ENCODE peak calls at places on chromosomes 7 and 10, in eight cellular contexts. One of them, this sample, is unnamed.

GRCh38 chr7:129351320-129351719 is 82.9 kb upstream of the STRIP2 start:
- DNase-seq in neuronal stem cell: no peak
- DNase-seq in cardiac muscle cell: no peak
- DNase-seq in astrocyte: peak; percentile 29
- DNase-seq in tibial nerve: no peak
- DNase-seq in spleen: no peak
- DNase-seq in naive thymus-derived CD4-positive, alpha-beta T cell: no peak
- DNase-seq in Peyer's patch: no peak
- DNase-seq in this sample: no peak

GRCh38 chr10:76428541-76429330 is 997.3 kb downstream of the LRMDA start:
- DNase-seq in naive thymus-derived CD4-positive, alpha-beta T cell: no peak
- DNase-seq in cardiac muscle cell: no peak
- DNase-seq in spleen: no peak
- DNase-seq in Peyer's patch: no peak
- DNase-seq in astrocyte: peak; percentile 91
- DNase-seq in neuronal stem cell: no peak
- DNase-seq in tibial nerve: no peak
- DNase-seq in this sample: no peak

GRCh38 chr7:154672659-154673415 is 330.1 kb downstream of the PAXIP1 start:
- DNase-seq in cardiac muscle cell: no peak
- DNase-seq in Peyer's patch: no peak
- DNase-seq in naive thymus-derived CD4-positive, alpha-beta T cell: no peak
- DNase-seq in tibial nerve: no peak
- DNase-seq in astrocyte: peak; percentile 55
- DNase-seq in neuronal stem cell: no peak
- DNase-seq in spleen: no peak
- DNase-seq in this sample: no peak

GRCh38 chr7:123820864-123821263 is 24.1 kb upstream of the HYAL4 start:
- DNase-seq in cardiac muscle cell: no peak
- DNase-seq in tibial nerve: no peak
- DNase-seq in neuronal stem cell: no peak
- DNase-seq in naive thymus-derived CD4-positive, alpha-beta T cell: no peak
- DNase-seq in spleen: no peak
- DNase-seq in Peyer's patch: no peak
- DNase-seq in astrocyte: no peak
- DNase-seq in this sample: no peak

GRCh38 chr7:123792547-123792946 is 43.7 kb upstream of the WASL start:
- DNase-seq in astrocyte: no peak
- DNase-seq in Peyer's patch: no peak
- DNase-seq in spleen: no peak
- DNase-seq in cardiac muscle cell: no peak
- DNase-seq in neuronal stem cell: no peak
- DNase-seq in naive thymus-derived CD4-positive, alpha-beta T cell: no peak
- DNase-seq in tibial nerve: no peak
- DNase-seq in this sample: no peak

GRCh38 chr10:23171232-23171876 is 20.8 kb upstream of the PTF1A start:
- DNase-seq in Peyer's patch: no peak
- DNase-seq in astrocyte: peak; percentile 16
- DNase-seq in tibial nerve: no peak
- DNase-seq in neuronal stem cell: no peak
- DNase-seq in cardiac muscle cell: peak; percentile 84
- DNase-seq in naive thymus-derived CD4-positive, alpha-beta T cell: no peak
- DNase-seq in spleen: no peak
- DNase-seq in this sample: no peak

GRCh38 chr10:111077715-111078504 is 1.1 kb downstream of the ADRA2A start:
- DNase-seq in cardiac muscle cell: no peak
- DNase-seq in Peyer's patch: peak; percentile 68
- DNase-seq in tibial nerve: no peak
- DNase-seq in spleen: no peak
- DNase-seq in naive thymus-derived CD4-positive, alpha-beta T cell: no peak
- DNase-seq in astrocyte: no peak
- DNase-seq in neuronal stem cell: no peak
- DNase-seq in this sample: no peak

GRCh38 chr7:8500286-8500685 is 66.9 kb downstream of the NXPH1 start:
- DNase-seq in astrocyte: no peak
- DNase-seq in tibial nerve: no peak
- DNase-seq in spleen: no peak
- DNase-seq in cardiac muscle cell: no peak
- DNase-seq in Peyer's patch: no peak
- DNase-seq in naive thymus-derived CD4-positive, alpha-beta T cell: no peak
- DNase-seq in neuronal stem cell: no peak
- DNase-seq in this sample: no peak

GRCh38 chr10:132386419-132386831 is 10.6 kb upstream of the PWWP2B start:
- DNase-seq in neuronal stem cell: no peak
- DNase-seq in astrocyte: no peak
- DNase-seq in naive thymus-derived CD4-positive, alpha-beta T cell: no peak
- DNase-seq in cardiac muscle cell: no peak
- DNase-seq in spleen: peak; percentile 75
- DNase-seq in tibial nerve: no peak
- DNase-seq in Peyer's patch: peak; percentile 49
- DNase-seq in this sample: peak; percentile 20

GRCh38 chr7:883029-884021 is 7.0 kb downstream of the GET4 start:
- DNase-seq in naive thymus-derived CD4-positive, alpha-beta T cell: no peak
- DNase-seq in neuronal stem cell: no peak
- DNase-seq in cardiac muscle cell: no peak
- DNase-seq in tibial nerve: no peak
- DNase-seq in spleen: peak; percentile 68
- DNase-seq in Peyer's patch: no peak
- DNase-seq in astrocyte: no peak
- DNase-seq in this sample: no peak

GRCh38 chr7:6615853-6616555 is 594 bp downstream of the ZNF853 start:
- DNase-seq in cardiac muscle cell: peak; percentile 44
- DNase-seq in spleen: no peak
- DNase-seq in naive thymus-derived CD4-positive, alpha-beta T cell: no peak
- DNase-seq in Peyer's patch: no peak
- DNase-seq in astrocyte: no peak
- DNase-seq in neuronal stem cell: no peak
- DNase-seq in tibial nerve: no peak
- DNase-seq in this sample: no peak

GRCh38 chr10:248307-248706 is 113.1 kb downstream of the ZMYND11 start:
- DNase-seq in tibial nerve: no peak
- DNase-seq in cardiac muscle cell: no peak
- DNase-seq in naive thymus-derived CD4-positive, alpha-beta T cell: no peak
- DNase-seq in Peyer's patch: no peak
- DNase-seq in spleen: no peak
- DNase-seq in astrocyte: peak; percentile 64
- DNase-seq in neuronal stem cell: no peak
- DNase-seq in this sample: no peak

GRCh38 chr10:129411772-129412171 is 55.3 kb upstream of the MGMT start:
- DNase-seq in naive thymus-derived CD4-positive, alpha-beta T cell: no peak
- DNase-seq in astrocyte: no peak
- DNase-seq in Peyer's patch: no peak
- DNase-seq in neuronal stem cell: no peak
- DNase-seq in tibial nerve: no peak
- DNase-seq in spleen: no peak
- DNase-seq in cardiac muscle cell: no peak
- DNase-seq in this sample: no peak

GRCh38 chr10:29784175-29784773 is 149.5 kb upstream of the SVIL start:
- DNase-seq in spleen: no peak
- DNase-seq in tibial nerve: peak; percentile 53
- DNase-seq in neuronal stem cell: no peak
- DNase-seq in astrocyte: peak; percentile 100
- DNase-seq in Peyer's patch: no peak
- DNase-seq in cardiac muscle cell: no peak
- DNase-seq in naive thymus-derived CD4-positive, alpha-beta T cell: no peak
- DNase-seq in this sample: no peak

GRCh38 chr10:86953747-86954680 is 3.4 kb downstream of the MMRN2 start:
- DNase-seq in tibial nerve: peak; percentile 60
- DNase-seq in spleen: peak; percentile 82
- DNase-seq in naive thymus-derived CD4-positive, alpha-beta T cell: no peak
- DNase-seq in Peyer's patch: peak; percentile 41
- DNase-seq in neuronal stem cell: no peak
- DNase-seq in astrocyte: peak; percentile 48
- DNase-seq in cardiac muscle cell: peak; percentile 88
- DNase-seq in this sample: no peak

GRCh38 chr10:10605551-10606081 is 412.1 kb upstream of the CELF2 start:
- DNase-seq in cardiac muscle cell: no peak
- DNase-seq in Peyer's patch: no peak
- DNase-seq in tibial nerve: peak; percentile 50
- DNase-seq in neuronal stem cell: no peak
- DNase-seq in naive thymus-derived CD4-positive, alpha-beta T cell: no peak
- DNase-seq in spleen: no peak
- DNase-seq in astrocyte: peak; percentile 89
- DNase-seq in this sample: no peak

GRCh38 chr10:132027423-132027983 is 38.2 kb upstream of the JAKMIP3 start:
- DNase-seq in tibial nerve: no peak
- DNase-seq in Peyer's patch: no peak
- DNase-seq in astrocyte: peak; percentile 8
- DNase-seq in neuronal stem cell: no peak
- DNase-seq in naive thymus-derived CD4-positive, alpha-beta T cell: no peak
- DNase-seq in cardiac muscle cell: no peak
- DNase-seq in spleen: no peak
- DNase-seq in this sample: no peak

GRCh38 chr10:98446121-98446655 is 547 bp downstream of the HPS1 start:
- DNase-seq in Peyer's patch: no peak
- DNase-seq in neuronal stem cell: peak; percentile 30
- DNase-seq in tibial nerve: peak; percentile 21
- DNase-seq in astrocyte: peak; percentile 20
- DNase-seq in naive thymus-derived CD4-positive, alpha-beta T cell: peak; percentile 23
- DNase-seq in spleen: peak; percentile 92
- DNase-seq in cardiac muscle cell: peak; percentile 46
- DNase-seq in this sample: peak; percentile 40

GRCh38 chr7:101618916-101619315 is 10.2 kb downstream of the MYL10 start:
- DNase-seq in Peyer's patch: no peak
- DNase-seq in cardiac muscle cell: no peak
- DNase-seq in neuronal stem cell: no peak
- DNase-seq in tibial nerve: no peak
- DNase-seq in naive thymus-derived CD4-positive, alpha-beta T cell: no peak
- DNase-seq in astrocyte: peak; percentile 13
- DNase-seq in spleen: no peak
- DNase-seq in this sample: no peak

GRCh38 chr7:16794990-16795389 is 9.8 kb downstream of the AGR2 start:
- DNase-seq in neuronal stem cell: no peak
- DNase-seq in spleen: no peak
- DNase-seq in cardiac muscle cell: no peak
- DNase-seq in naive thymus-derived CD4-positive, alpha-beta T cell: no peak
- DNase-seq in tibial nerve: no peak
- DNase-seq in Peyer's patch: no peak
- DNase-seq in astrocyte: no peak
- DNase-seq in this sample: no peak

DNA sequence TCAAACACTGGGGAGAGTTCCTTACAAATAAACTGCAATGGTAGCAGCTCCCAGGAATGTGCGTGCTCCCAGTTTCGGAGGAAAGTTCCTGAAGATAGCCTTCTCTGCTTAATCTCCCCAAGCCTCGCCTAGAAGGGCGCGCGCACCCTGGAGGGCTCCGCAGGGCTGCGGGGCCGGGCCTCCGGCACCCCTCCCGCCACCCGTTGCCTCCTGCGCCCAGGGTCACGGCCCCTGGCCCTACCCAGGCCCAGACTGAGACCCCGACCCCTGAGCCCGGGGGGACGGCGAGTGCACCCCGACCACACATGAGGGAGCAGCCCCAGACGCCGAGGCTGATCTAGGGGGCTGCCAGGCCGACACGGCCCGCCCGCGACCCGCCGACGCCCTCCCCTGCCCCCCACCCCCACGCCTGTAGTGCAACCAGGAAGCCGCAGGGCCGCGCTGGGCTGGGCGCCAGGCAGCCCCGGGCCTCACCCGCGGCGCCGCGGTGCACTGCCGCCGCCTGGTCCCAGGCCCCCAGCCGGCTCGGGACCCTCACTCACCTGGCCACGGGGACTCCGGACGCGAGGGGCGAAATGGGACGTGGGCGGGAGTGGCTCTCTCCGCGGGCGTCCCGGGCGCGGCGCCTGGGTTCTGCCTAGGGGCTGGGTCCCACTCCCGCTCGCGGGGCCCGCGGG is 398 bp downstream of the ANXA11 start:
- DNase-seq in neuronal stem cell: no peak
- DNase-seq in tibial nerve: no peak
- DNase-seq in Peyer's patch: no peak
- DNase-seq in spleen: no peak
- DNase-seq in naive thymus-derived CD4-positive, alpha-beta T cell: no peak
- DNase-seq in astrocyte: peak; percentile 25
- DNase-seq in cardiac muscle cell: peak; percentile 33
- DNase-seq in this sample: peak; percentile 47
- H3K4me3 ChIP-seq in neuronal stem cell: peak overlapping the region; percentile 50
- H3K4me3 ChIP-seq in tibial nerve: peak overlapping the region; percentile 90
- H3K4me3 ChIP-seq in Peyer's patch: peak overlapping the region; percentile 85
- H3K4me3 ChIP-seq in spleen: peak overlapping the region; percentile 85
- H3K4me3 ChIP-seq in naive thymus-derived CD4-positive, alpha-beta T cell: peak overlapping the region; percentile 90
- H3K4me3 ChIP-seq in astrocyte: peak overlapping the region; percentile 79
- H3K4me3 ChIP-seq in cardiac muscle cell: peak overlapping the region; percentile 64
- H3K4me3 ChIP-seq in this sample: peak overlapping the region; percentile 67

GRCh38 chr7:99362801-99363200 is 11.7 kb upstream of the ARPC1B start:
- DNase-seq in cardiac muscle cell: no peak
- DNase-seq in astrocyte: peak; percentile 90
- DNase-seq in naive thymus-derived CD4-positive, alpha-beta T cell: no peak
- DNase-seq in neuronal stem cell: no peak
- DNase-seq in tibial nerve: no peak
- DNase-seq in Peyer's patch: no peak
- DNase-seq in spleen: no peak
- DNase-seq in this sample: no peak
- H3K27ac ChIP-seq in cardiac muscle cell: no peak overlapping the region
- H3K27ac ChIP-seq in astrocyte: peak overlapping the region; percentile 57
- H3K27ac ChIP-seq in naive thymus-derived CD4-positive, alpha-beta T cell: no peak overlapping the region
- H3K27ac ChIP-seq in neuronal stem cell: no peak overlapping the region
- H3K27ac ChIP-seq in tibial nerve: no peak overlapping the region
- H3K27ac ChIP-seq in Peyer's patch: no peak overlapping the region
- H3K27ac ChIP-seq in spleen: no peak overlapping the region
- H3K27ac ChIP-seq in this sample: no peak overlapping the region

DNA sequence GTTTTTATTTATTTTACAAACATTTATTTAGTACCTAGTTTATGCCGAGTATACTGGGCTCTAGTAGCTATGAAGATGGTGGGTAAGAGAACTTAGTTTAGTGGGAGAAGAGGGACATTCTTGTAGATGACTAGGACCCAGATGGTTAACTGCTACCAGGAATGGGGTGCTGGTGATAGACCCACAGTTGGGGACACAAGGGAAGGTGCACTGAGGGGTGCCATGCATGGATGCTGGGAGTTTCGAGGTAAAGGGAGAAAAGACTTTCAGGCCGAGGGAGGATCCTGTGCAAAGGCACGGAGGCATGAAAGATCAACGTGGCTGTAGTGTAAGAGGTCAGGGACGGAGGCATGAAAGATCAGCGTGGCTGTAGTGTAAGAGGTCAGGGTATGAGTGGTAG is 204.2 kb upstream of the HABP2 start:
- DNase-seq in Peyer's patch: no peak
- DNase-seq in neuronal stem cell: no peak
- DNase-seq in naive thymus-derived CD4-positive, alpha-beta T cell: no peak
- DNase-seq in cardiac muscle cell: no peak
- DNase-seq in tibial nerve: no peak
- DNase-seq in astrocyte: no peak
- DNase-seq in spleen: no peak
- DNase-seq in this sample: no peak
- H3K4me3 ChIP-seq in Peyer's patch: no peak overlapping the region
- H3K4me3 ChIP-seq in neuronal stem cell: no peak overlapping the region
- H3K4me3 ChIP-seq in naive thymus-derived CD4-positive, alpha-beta T cell: no peak overlapping the region
- H3K4me3 ChIP-seq in cardiac muscle cell: no peak overlapping the region
- H3K4me3 ChIP-seq in tibial nerve: no peak overlapping the region
- H3K4me3 ChIP-seq in astrocyte: no peak overlapping the region
- H3K4me3 ChIP-seq in spleen: no peak overlapping the region
- H3K4me3 ChIP-seq in this sample: no peak overlapping the region

DNA sequence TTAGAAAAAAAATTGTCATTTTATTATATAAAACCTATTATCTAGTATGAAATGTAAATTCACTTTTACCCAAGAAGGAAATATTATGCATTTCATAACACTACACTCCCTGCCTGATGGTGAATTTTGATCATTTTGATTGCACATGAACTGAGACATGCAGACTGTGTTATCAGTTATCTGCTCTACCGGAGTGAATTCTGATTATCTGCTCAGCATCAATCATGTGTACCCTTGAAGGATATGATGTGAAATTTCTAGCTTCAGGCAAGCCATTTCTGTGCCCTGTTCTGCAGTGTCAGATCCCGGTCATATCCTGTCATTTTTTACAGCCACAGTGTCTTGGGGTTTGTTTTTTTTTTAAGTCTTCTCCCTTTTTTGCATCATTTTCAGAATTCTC is 85.0 kb upstream of the FGL2 start:
- DNase-seq in astrocyte: no peak
- DNase-seq in Peyer's patch: no peak
- DNase-seq in cardiac muscle cell: no peak
- DNase-seq in spleen: no peak
- DNase-seq in neuronal stem cell: no peak
- DNase-seq in naive thymus-derived CD4-positive, alpha-beta T cell: no peak
- DNase-seq in tibial nerve: no peak
- DNase-seq in this sample: no peak
- H3K27ac ChIP-seq in astrocyte: no peak overlapping the region
- H3K27ac ChIP-seq in Peyer's patch: no peak overlapping the region
- H3K27ac ChIP-seq in cardiac muscle cell: no peak overlapping the region
- H3K27ac ChIP-seq in spleen: no peak overlapping the region
- H3K27ac ChIP-seq in neuronal stem cell: no peak overlapping the region
- H3K27ac ChIP-seq in naive thymus-derived CD4-positive, alpha-beta T cell: no peak overlapping the region
- H3K27ac ChIP-seq in tibial nerve: no peak overlapping the region
- H3K27ac ChIP-seq in this sample: no peak overlapping the region